ENCODE peak calls at places on chromosomes 4 and X, in six cellular contexts. U is fibroblast of lung, C is adrenal gland, P is lower lobe of right lung, B is upper lobe of right lung, D is left lung. H is an unnamed sample.

GRCh38 chr4:73589261-73589847 is 30.9 kb downstream of the RASSF6 start:
- DNase-seq in U (peak; percentile 93), D (no peak), P (no peak), B (no peak), C (no peak), H (peak; percentile 28)

GRCh38 chr4:87717276-87718031 is 67.4 kb downstream of the DMP1 start:
- DNase-seq in P (no peak), C (no peak), B (no peak), U (no peak), D (no peak), H (peak; percentile 49)

GRCh38 chr4:1393866-1394265 is 12.4 kb downstream of the NKX1-1 start:
- DNase-seq in C (no peak), D (peak; percentile 68), U (no peak), B (peak; percentile 51), P (peak; percentile 30), H (no peak)

GRCh38 chr4:128869801-128870509 is 60.5 kb downstream of the JADE1 start:
- DNase-seq in B (no peak), U (no peak), C (no peak), D (no peak), P (no peak), H (no peak)

GRCh38 chr4:121736735-121737351 is 28.1 kb downstream of the SMIM43 start:
- DNase-seq in C (no peak), D (no peak), U (peak; percentile 76), B (no peak), P (no peak), H (peak; percentile 64)

GRCh38 chrX:72078411-72078810 is 53.3 kb downstream of the RTL5 start:
- DNase-seq in U (no peak), C (no peak), D (no peak), B (no peak), P (no peak), H (no peak)

GRCh38 chr4:135497563-135498152 is 1296.1 kb upstream of the PABPC4L start:
- DNase-seq in U (no peak), P (no peak), C (no peak), B (no peak), D (no peak), H (no peak)

GRCh38 chrX:2391869-2392606 is 108.7 kb downstream of the DHRSX start:
- DNase-seq in U (peak; percentile 76), C (peak; percentile 79), B (no peak), P (no peak), D (no peak), H (peak; percentile 81)

GRCh38 chrX:53089224-53089842 is 4.6 kb upstream of the KANTR start:
- DNase-seq in P (peak; percentile 47), C (peak; percentile 83), U (peak; percentile 67), B (no peak), D (no peak), H (peak; percentile 44)

GRCh38 chr4:164509951-164510350 is 244.0 kb upstream of the SMIM31 start:
- DNase-seq in B (no peak), D (no peak), C (no peak), P (no peak), U (peak; percentile 1), H (no peak)

GRCh38 chr4:124642846-124643245 is 69.7 kb downstream of the ANKRD50 start:
- DNase-seq in P (no peak), U (no peak), D (no peak), C (no peak), B (no peak), H (no peak)

GRCh38 chrX:5708209-5708608 is 520.5 kb downstream of the NLGN4X start:
- DNase-seq in P (no peak), D (no peak), U (no peak), C (no peak), B (no peak), H (no peak)

GRCh38 chr4:135319685-135320084 is 1118.1 kb upstream of the PABPC4L start:
- DNase-seq in B (no peak), P (no peak), C (no peak), U (peak; percentile 1), D (no peak), H (no peak)

GRCh38 chr4:16034010-16034829 is 49.6 kb downstream of the PROM1 start:
- DNase-seq in C (no peak), P (no peak), D (no peak), U (peak; percentile 67), B (no peak), H (peak; percentile 22)

GRCh38 chr4:87931932-87932331 is 43.6 kb upstream of the SPP1 start:
- DNase-seq in P (no peak), D (no peak), U (no peak), C (no peak), B (no peak), H (no peak)

GRCh38 chr4:104524591-104524990 is 29.9 kb upstream of the CXXC4 start:
- DNase-seq in B (no peak), C (no peak), P (no peak), U (peak; percentile 34), D (no peak), H (peak; percentile 4)

GRCh38 chr4:159267940-159268327 is 165.1 kb downstream of the RAPGEF2 start:
- DNase-seq in B (no peak), C (no peak), D (no peak), U (peak; percentile 65), P (no peak), H (no peak)

GRCh38 chr4:177485528-177485927 is 43.3 kb upstream of the AGA start:
- DNase-seq in U (peak; percentile 77), B (no peak), D (no peak), P (no peak), C (no peak), H (peak; percentile 17)

GRCh38 chr4:1506956-1507721 is 100.9 kb upstream of the NKX1-1 start:
- DNase-seq in P (peak; percentile 20), C (no peak), U (no peak), B (peak; percentile 27), D (peak; percentile 51), H (no peak)

GRCh38 chr4:184534511-184535391 is 60.4 kb upstream of the IRF2 start:
- DNase-seq in C (no peak), B (no peak), P (no peak), D (no peak), U (peak; percentile 70), H (peak; percentile 72)

GRCh38 chr4:183747931-183748664 is 89.0 kb downstream of the TRAPPC11 start:
- DNase-seq in U (no peak), C (no peak), B (no peak), P (no peak), D (no peak), H (no peak)

GRCh38 chr4:74942251-74942917 is 9.5 kb downstream of the PARM1 start:
- DNase-seq in C (no peak), U (no peak), B (no peak), P (no peak), D (no peak), H (no peak)

GRCh38 chr4:8393593-8394038 is 46.9 kb downstream of the ACOX3 start:
- DNase-seq in D (peak; percentile 7), U (peak; percentile 96), C (peak; percentile 91), P (no peak), B (no peak), H (peak; percentile 95)

GRCh38 chr4:8278421-8279287 is 9.1 kb downstream of the HTRA3 start:
- DNase-seq in U (peak; percentile 93), B (peak; percentile 53), C (no peak), D (peak; percentile 63), P (no peak), H (peak; percentile 60)

GRCh38 chr4:149735796-149736195 is 79.8 kb downstream of the IQCM start:
- DNase-seq in U (peak; percentile 59), C (no peak), D (no peak), P (no peak), B (no peak), H (no peak)

GRCh38 chr4:169619518-169619957 is 840 bp upstream of the CLCN3 start:
- DNase-seq in B (no peak), D (no peak), P (no peak), U (peak; percentile 64), C (peak; percentile 72), H (peak; percentile 72)

GRCh38 chrX:2521927-2522386 is 21.2 kb upstream of the DHRSX start:
- DNase-seq in D (no peak), U (no peak), B (no peak), C (no peak), P (no peak), H (no peak)

GRCh38 chr4:82415922-82416365 is 14.3 kb downstream of the HNRNPDL start:
- DNase-seq in P (no peak), C (no peak), B (no peak), D (no peak), U (no peak), H (no peak)

GRCh38 chrX:151704023-151704663 is 8.9 kb downstream of the PRRG3 start:
- DNase-seq in P (no peak), D (no peak), U (no peak), B (no peak), C (no peak), H (no peak)

GRCh38 chr4:176653406-176654220 is 139.1 kb downstream of the VEGFC start:
- DNase-seq in U (no peak), C (no peak), B (no peak), P (no peak), D (no peak), H (no peak)

DNA sequence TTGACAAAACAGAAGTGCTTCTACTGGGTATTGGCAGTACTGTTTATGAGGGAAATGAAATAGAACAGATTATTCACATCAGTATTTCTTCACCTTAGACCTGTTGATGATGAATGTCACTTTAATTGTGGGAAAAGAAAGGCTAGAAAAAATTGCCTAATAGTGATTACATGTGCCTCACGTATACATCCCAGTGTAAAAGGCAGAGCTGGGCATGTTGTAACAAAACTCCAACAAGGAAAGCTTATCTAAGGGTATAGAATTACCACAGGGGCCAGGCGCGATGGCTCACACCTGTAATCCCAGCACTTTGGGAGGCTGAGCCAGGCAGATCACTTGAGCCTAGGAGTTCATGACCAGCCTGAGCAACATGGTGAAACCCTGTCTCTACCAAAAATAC is 4.2 kb downstream of the PGM2 start:
- DNase-seq in P (no peak), B (no peak), D (no peak), C (no peak), U (no peak), H (no peak)
- H3K36me3 ChIP-seq in P (peaks cover 52% of the 10 kb centered on the region), B (peaks cover 48% of the 10 kb centered on the region), D (no peaks in the 10 kb centered on the region), C (no peaks in the 10 kb centered on the region), U (no peaks in the 10 kb centered on the region), H (peaks cover 42% of the 10 kb centered on the region)

GRCh38 chrX:46713672-46714487 is 45.0 kb downstream of the SLC9A7 start:
- DNase-seq in C (no peak), B (no peak), U (no peak), P (no peak), D (no peak), H (no peak)
- H3K4me3 ChIP-seq in C (no peak overlapping the region), B (no peak overlapping the region), U (no peak overlapping the region), P (no peak overlapping the region), D (no peak overlapping the region), H (no peak overlapping the region)

DNA sequence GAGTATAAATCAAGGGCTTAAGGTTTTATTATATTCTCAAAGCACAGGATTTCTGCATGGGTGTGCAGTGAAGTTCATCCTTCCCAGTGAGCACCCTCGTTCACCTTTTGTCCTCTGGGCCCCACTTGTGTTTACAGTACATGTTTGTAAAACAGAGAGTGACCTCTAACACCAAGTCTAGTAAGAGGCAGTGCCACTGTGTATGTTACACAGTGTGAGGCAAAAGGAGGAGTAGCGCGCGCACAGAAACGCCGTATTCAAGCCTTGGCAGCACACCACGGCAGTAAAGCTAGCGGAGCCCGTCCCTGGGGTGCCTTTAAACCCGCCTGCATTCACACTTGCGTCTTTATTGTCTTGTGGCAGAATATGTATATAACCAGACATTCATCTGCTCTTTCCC is 51.9 kb downstream of the CCNI start:
- DNase-seq in B (no peak), C (no peak), D (peak; percentile 45), P (no peak), U (peak; percentile 58), H (no peak)
- H3K36me3 ChIP-seq in B (peaks cover 66% of the 10 kb centered on the region), C (no peaks in the 10 kb centered on the region), D (no peaks in the 10 kb centered on the region), P (peaks cover 83% of the 10 kb centered on the region), U (peaks cover 47% of the 10 kb centered on the region), H (peaks cover 83% of the 10 kb centered on the region)

DNA sequence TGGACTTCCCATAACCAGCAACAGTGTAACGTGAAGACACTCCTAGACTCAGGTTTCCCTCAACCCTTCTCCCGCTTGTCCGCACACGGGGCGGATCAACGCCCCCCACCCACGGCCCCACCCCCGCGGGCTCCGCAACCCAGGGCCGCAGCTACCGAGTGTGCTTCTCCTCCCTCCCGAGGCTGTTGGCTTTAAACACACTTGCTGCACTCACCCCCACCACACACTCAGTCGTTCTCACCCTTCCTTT is 50.4 kb upstream of the BCOR start:
- DNase-seq in P (no peak), U (no peak), C (no peak), D (no peak), B (no peak), H (no peak)
- H3K4me3 ChIP-seq in P (no peak overlapping the region), U (no peak overlapping the region), C (no peak overlapping the region), D (no peak overlapping the region), B (no peak overlapping the region), H (no peak overlapping the region)